ENCODE peak calls at places on chromosomes 13 and 19, in six cellular contexts. R, N, V, H, K and W are unnamed samples.

GRCh38 chr19:35344511-35345031 is 3.1 kb upstream of the FFAR1 start:
- DNase-seq in R (no peak), N (no peak), V (no peak), H (no peak), K (no peak), W (no peak)

GRCh38 chr13:105598551-105598950 is 936.9 kb downstream of the EFNB2 start:
- DNase-seq in R (no peak), N (no peak), V (no peak), H (no peak), K (no peak), W (no peak)

GRCh38 chr13:109389892-109390345 is 396.5 kb downstream of the IRS2 start:
- DNase-seq in R (no peak), N (no peak), V (no peak), H (no peak), K (no peak), W (no peak)

GRCh38 chr19:9323919-9324583 is at the start of gene ZNF559:
- DNase-seq in R (peak), N (peak), V (peak), H (peak), K (peak), W (peak)

GRCh38 chr19:55537741-55538111 is 793 bp upstream of the SBK2 start:
- DNase-seq in R (no peak), N (no peak), V (no peak), H (no peak), K (no peak), W (no peak)

GRCh38 chr13:34458756-34459462 is 483.2 kb upstream of the NBEA start:
- DNase-seq in R (no peak), N (no peak), V (no peak), H (peak), K (no peak), W (no peak)

GRCh38 chr13:77521194-77521593 is 14.3 kb upstream of the SCEL start:
- DNase-seq in R (no peak), N (no peak), V (no peak), H (no peak), K (no peak), W (no peak)

GRCh38 chr13:103471896-103472295 is 405.7 kb upstream of the SLC10A2 start:
- DNase-seq in R (no peak), N (no peak), V (no peak), H (no peak), K (no peak), W (no peak)

GRCh38 chr19:38729653-38730469 is 14.4 kb downstream of the CAPN12 start:
- DNase-seq in R (no peak), N (peak), V (peak), H (peak), K (peak), W (peak)

GRCh38 chr19:48617146-48617937 is 1.6 kb downstream of the RPL18 start:
- DNase-seq in R (no peak), N (no peak), V (no peak), H (no peak), K (no peak), W (no peak)

GRCh38 chr13:22168437-22168836 is 497.6 kb downstream of the FGF9 start:
- DNase-seq in R (no peak), N (no peak), V (no peak), H (no peak), K (no peak), W (no peak)

GRCh38 chr13:38216181-38216580 is 133.5 kb upstream of the UFM1 start:
- DNase-seq in R (no peak), N (no peak), V (no peak), H (no peak), K (no peak), W (no peak)

GRCh38 chr19:46571495-46571894 is 29.6 kb upstream of the CALM3 start:
- DNase-seq in R (no peak), N (peak), V (peak), H (no peak), K (no peak), W (peak)

GRCh38 chr19:57560049-57560491 is 407 bp upstream of the ZNF550 start:
- DNase-seq in R (peak), N (no peak), V (no peak), H (peak), K (no peak), W (no peak)

GRCh38 chr19:10009269-10009665 is 1.0 kb downstream of the COL5A3 start:
- DNase-seq in R (peak), N (peak), V (no peak), H (peak), K (peak), W (peak)

GRCh38 chr13:34772206-34772605 is 169.9 kb upstream of the NBEA start:
- DNase-seq in R (no peak), N (no peak), V (no peak), H (no peak), K (no peak), W (no peak)

GRCh38 chr13:77235456-77236022 is 91.4 kb downstream of the MYCBP2 start:
- DNase-seq in R (no peak), N (no peak), V (no peak), H (no peak), K (no peak), W (no peak)

GRCh38 chr13:75825161-75825560 is 189.0 kb downstream of the LMO7 start:
- DNase-seq in R (no peak), N (no peak), V (no peak), H (no peak), K (no peak), W (no peak)

GRCh38 chr19:16315825-16316505 is 8.7 kb upstream of the KLF2 start:
- DNase-seq in R (peak), N (no peak), V (no peak), H (peak), K (no peak), W (no peak)

GRCh38 chr19:15253513-15253912 is 21.3 kb upstream of the EPHX3 start:
- DNase-seq in R (no peak), N (no peak), V (no peak), H (peak), K (no peak), W (no peak)

GRCh38 chr19:32233091-32233490 is 112.3 kb upstream of the ZNF507 start:
- DNase-seq in R (no peak), N (no peak), V (no peak), H (no peak), K (no peak), W (no peak)